ENCODE peak calls at places on chromosome 7, in five cellular contexts. One of them, this sample, is unnamed.
A peak's percentile ranks its signal among the peaks of the same experiment; 100 is the strongest.

GRCh38 chr7:139452948-139453672 is 30.4 kb downstream of the KLRG2 start:
- DNase-seq in NCI-H1436: no peak
- DNase-seq in fibroblast of lung: peak; percentile 89
- DNase-seq in dorsolateral prefrontal cortex: no peak
- DNase-seq in IMR-90: peak; percentile 80
- DNase-seq in this sample: no peak

GRCh38 chr7:17506090-17506489 is 207.6 kb downstream of the AHR start:
- DNase-seq in NCI-H1436: no peak
- DNase-seq in fibroblast of lung: peak; percentile 63
- DNase-seq in dorsolateral prefrontal cortex: no peak
- DNase-seq in IMR-90: peak; percentile 13
- DNase-seq in this sample: no peak

GRCh38 chr7:88328787-88329186 is 22.1 kb upstream of the STEAP4 start:
- DNase-seq in NCI-H1436: no peak
- DNase-seq in fibroblast of lung: no peak
- DNase-seq in dorsolateral prefrontal cortex: no peak
- DNase-seq in IMR-90: no peak
- DNase-seq in this sample: no peak

GRCh38 chr7:91181949-91182348 is 82.3 kb upstream of the FZD1 start:
- DNase-seq in NCI-H1436: no peak
- DNase-seq in fibroblast of lung: peak; percentile 64
- DNase-seq in dorsolateral prefrontal cortex: no peak
- DNase-seq in IMR-90: peak; percentile 32
- DNase-seq in this sample: no peak

GRCh38 chr7:117110480-117111315 is 157.4 kb downstream of the ST7 start:
- DNase-seq in NCI-H1436: no peak
- DNase-seq in fibroblast of lung: no peak
- DNase-seq in dorsolateral prefrontal cortex: no peak
- DNase-seq in IMR-90: no peak
- DNase-seq in this sample: no peak

GRCh38 chr7:107659666-107660065 is 962 bp upstream of the SLC26A4 start:
- DNase-seq in NCI-H1436: no peak
- DNase-seq in fibroblast of lung: peak; percentile 84
- DNase-seq in dorsolateral prefrontal cortex: no peak
- DNase-seq in IMR-90: peak; percentile 87
- DNase-seq in this sample: no peak

GRCh38 chr7:20033621-20034200 is 183.5 kb downstream of the MACC1 start:
- DNase-seq in NCI-H1436: no peak
- DNase-seq in fibroblast of lung: peak; percentile 87
- DNase-seq in dorsolateral prefrontal cortex: no peak
- DNase-seq in IMR-90: peak; percentile 73
- DNase-seq in this sample: no peak

GRCh38 chr7:716636-717035 is 9.9 kb upstream of the DNAAF5 start:
- DNase-seq in NCI-H1436: no peak
- DNase-seq in fibroblast of lung: no peak
- DNase-seq in dorsolateral prefrontal cortex: no peak
- DNase-seq in IMR-90: no peak
- DNase-seq in this sample: no peak

GRCh38 chr7:81415181-81415580 is 354.7 kb downstream of the HGF start:
- DNase-seq in NCI-H1436: no peak
- DNase-seq in fibroblast of lung: peak; percentile 58
- DNase-seq in dorsolateral prefrontal cortex: no peak
- DNase-seq in IMR-90: peak; percentile 58
- DNase-seq in this sample: no peak

GRCh38 chr7:149036676-149037075 is 8.4 kb upstream of the PDIA4 start:
- DNase-seq in NCI-H1436: no peak
- DNase-seq in fibroblast of lung: no peak
- DNase-seq in dorsolateral prefrontal cortex: no peak
- DNase-seq in IMR-90: no peak
- DNase-seq in this sample: no peak

GRCh38 chr7:35875292-35875691 is 74.4 kb downstream of the SEPTIN7 start:
- DNase-seq in NCI-H1436: no peak
- DNase-seq in fibroblast of lung: peak; percentile 44
- DNase-seq in dorsolateral prefrontal cortex: no peak
- DNase-seq in IMR-90: peak; percentile 54
- DNase-seq in this sample: no peak

GRCh38 chr7:151462306-151462779 is 22.4 kb upstream of the CRYGN start:
- DNase-seq in NCI-H1436: no peak
- DNase-seq in fibroblast of lung: no peak
- DNase-seq in dorsolateral prefrontal cortex: no peak
- DNase-seq in IMR-90: no peak
- DNase-seq in this sample: no peak

GRCh38 chr7:34760271-34760670 is 102.3 kb downstream of the NPSR1 start:
- DNase-seq in NCI-H1436: no peak
- DNase-seq in fibroblast of lung: no peak
- DNase-seq in dorsolateral prefrontal cortex: no peak
- DNase-seq in IMR-90: no peak
- DNase-seq in this sample: no peak

GRCh38 chr7:51274955-51275354 is 41.7 kb downstream of the COBL start:
- DNase-seq in NCI-H1436: no peak
- DNase-seq in fibroblast of lung: no peak
- DNase-seq in dorsolateral prefrontal cortex: no peak
- DNase-seq in IMR-90: no peak
- DNase-seq in this sample: no peak

GRCh38 chr7:67753891-67754290 is 757.3 kb downstream of the TYW1 start:
- DNase-seq in NCI-H1436: no peak
- DNase-seq in fibroblast of lung: peak; percentile 21
- DNase-seq in dorsolateral prefrontal cortex: no peak
- DNase-seq in IMR-90: no peak
- DNase-seq in this sample: no peak

GRCh38 chr7:4067874-4068273 is 614.2 kb upstream of the FOXK1 start:
- DNase-seq in NCI-H1436: no peak
- DNase-seq in fibroblast of lung: no peak
- DNase-seq in dorsolateral prefrontal cortex: no peak
- DNase-seq in IMR-90: no peak
- DNase-seq in this sample: no peak

GRCh38 chr7:157892751-157893150 is 555.9 kb downstream of the DNAJB6 start:
- DNase-seq in NCI-H1436: no peak
- DNase-seq in fibroblast of lung: no peak
- DNase-seq in dorsolateral prefrontal cortex: no peak
- DNase-seq in IMR-90: no peak
- DNase-seq in this sample: no peak

This sample was measured in caudate nucleus.